ENCODE peak calls at places on chromosomes 16 and 17, in nine cellular contexts. G is sigmoid colon; O is Calu3; Y is progenitor cell of endocrine pancreas; Z is Panc1; W is endodermal cell; N is CD8-positive, alpha-beta T cell; Q is cardiac muscle cell; A is Peyer's patch. K is an unnamed sample.

GRCh38 chr16:87278191-87279093 is 38.8 kb downstream of the C16orf95 start:
- DNase-seq in W (peak; percentile 96), Z (peak; percentile 24), Y (peak; percentile 73), A (peak; percentile 30), O (peak; percentile 90), Q (peak; percentile 86), N (no peak), G (peak; percentile 85), K (peak; percentile 90)

GRCh38 chr17:1709971-1710806 is at the start of gene TLCD2:
- DNase-seq in Z (no peak), A (no peak), Q (peak; percentile 77), Y (peak; percentile 46), W (peak; percentile 92), N (no peak), G (peak; percentile 91), O (peak; percentile 75), K (peak; percentile 46)

GRCh38 chr17:31487648-31488263 is 96.3 kb downstream of the RAB11FIP4 start:
- DNase-seq in G (peak; percentile 84), Z (no peak), W (peak; percentile 99), Q (peak; percentile 94), N (peak; percentile 94), O (peak; percentile 94), Y (peak; percentile 95), A (peak; percentile 98), K (peak; percentile 63)

GRCh38 chr17:6638046-6638908 is 2.2 kb downstream of the KIAA0753 start:
- DNase-seq in Q (no peak), O (no peak), A (no peak), W (no peak), N (no peak), Y (no peak), G (no peak), Z (no peak), K (no peak)

GRCh38 chr16:56743840-56744239 is 13.9 kb downstream of the NUP93 start:
- DNase-seq in Y (no peak), O (no peak), A (no peak), Q (peak; percentile 59), G (no peak), Z (no peak), W (peak; percentile 66), N (no peak), K (peak; percentile 18)

GRCh38 chr17:17840751-17841591 is 4.2 kb upstream of the SREBF1 start:
- DNase-seq in N (no peak), W (peak; percentile 67), G (no peak), Z (no peak), Y (no peak), Q (no peak), O (no peak), A (no peak), K (peak; percentile 44)

GRCh38 chr17:29838961-29839360 is 91.1 kb downstream of the SSH2 start:
- DNase-seq in Q (peak; percentile 59), Y (no peak), G (no peak), W (peak; percentile 82), N (no peak), Z (no peak), O (peak; percentile 20), A (no peak), K (peak; percentile 53)

GRCh38 chr16:9139965-9140364 is 48.5 kb downstream of the HAPSTR1 start:
- DNase-seq in Q (no peak), Y (no peak), N (no peak), G (no peak), A (no peak), W (peak; percentile 79), Z (no peak), O (peak; percentile 39), K (no peak)

GRCh38 chr17:43219001-43219400 is 7.3 kb downstream of the TMEM106A start:
- DNase-seq in O (no peak), Q (no peak), G (no peak), N (no peak), A (no peak), Z (no peak), Y (no peak), W (no peak), K (no peak)

GRCh38 chr16:66923866-66924265 is 1.5 kb downstream of the RRAD start:
- DNase-seq in W (no peak), Q (no peak), O (no peak), Y (no peak), Z (no peak), N (no peak), A (no peak), G (no peak), K (no peak)

GRCh38 chr17:72474740-72475477 is 354.1 kb downstream of the SOX9 start:
- DNase-seq in Y (no peak), A (no peak), Z (no peak), N (no peak), O (no peak), W (no peak), Q (no peak), G (peak; percentile 5), K (no peak)

GRCh38 chr16:57128787-57129389 is 36.5 kb downstream of the CPNE2 start:
- DNase-seq in A (no peak), Q (no peak), Y (no peak), N (no peak), W (no peak), Z (no peak), G (no peak), O (no peak), K (no peak)

GRCh38 chr17:70137451-70138230 is 31.7 kb upstream of the KCNJ2 start:
- DNase-seq in O (no peak), A (no peak), G (peak; percentile 86), N (no peak), Y (no peak), Z (no peak), W (peak; percentile 60), Q (peak; percentile 11), K (no peak)

GRCh38 chr16:68188170-68188569 is 47.8 kb downstream of the ESRP2 start:
- DNase-seq in Q (no peak), A (no peak), O (no peak), G (no peak), N (no peak), W (no peak), Z (no peak), Y (no peak), K (no peak)

GRCh38 chr17:49575524-49576120 is at the start of gene NXPH3:
- DNase-seq in N (peak; percentile 31), W (peak; percentile 98), Y (peak; percentile 68), O (peak; percentile 90), Z (no peak), A (no peak), G (peak; percentile 89), Q (peak; percentile 85), K (peak; percentile 79)

GRCh38 chr17:77394540-77395295 is 253.9 kb downstream of the SEC14L1 start:
- DNase-seq in A (no peak), Z (no peak), G (no peak), W (no peak), N (no peak), Y (no peak), Q (no peak), O (peak; percentile 87), K (no peak)
- TF ChIP-seq CTCF in A (no peak), Z (no peak), G (no peak), W (no peak), N (no peak), Y (no peak), Q (no peak), O (no peak), K (no peak)

GRCh38 chr17:28494445-28495188 is 11.5 kb upstream of the FOXN1 start:
- DNase-seq in Z (peak; percentile 39), A (peak; percentile 69), Q (peak; percentile 73), N (peak; percentile 60), G (peak; percentile 75), Y (peak; percentile 72), O (peak; percentile 90), W (peak; percentile 97), K (peak; percentile 85)

GRCh38 chr17:28491860-28492259 is 14.3 kb upstream of the FOXN1 start:
- DNase-seq in W (no peak), Q (no peak), N (no peak), A (no peak), Z (no peak), G (no peak), Y (no peak), O (no peak), K (no peak)

GRCh38 chr17:28491286-28491685 is 14.9 kb upstream of the FOXN1 start:
- DNase-seq in O (no peak), Y (no peak), Z (no peak), W (no peak), N (no peak), A (no peak), Q (no peak), G (no peak), K (no peak)

GRCh38 chr17:28493467-28493866 is 12.7 kb upstream of the FOXN1 start:
- DNase-seq in N (no peak), A (no peak), Q (no peak), W (no peak), Y (no peak), O (no peak), G (no peak), Z (no peak), K (no peak)

DNA sequence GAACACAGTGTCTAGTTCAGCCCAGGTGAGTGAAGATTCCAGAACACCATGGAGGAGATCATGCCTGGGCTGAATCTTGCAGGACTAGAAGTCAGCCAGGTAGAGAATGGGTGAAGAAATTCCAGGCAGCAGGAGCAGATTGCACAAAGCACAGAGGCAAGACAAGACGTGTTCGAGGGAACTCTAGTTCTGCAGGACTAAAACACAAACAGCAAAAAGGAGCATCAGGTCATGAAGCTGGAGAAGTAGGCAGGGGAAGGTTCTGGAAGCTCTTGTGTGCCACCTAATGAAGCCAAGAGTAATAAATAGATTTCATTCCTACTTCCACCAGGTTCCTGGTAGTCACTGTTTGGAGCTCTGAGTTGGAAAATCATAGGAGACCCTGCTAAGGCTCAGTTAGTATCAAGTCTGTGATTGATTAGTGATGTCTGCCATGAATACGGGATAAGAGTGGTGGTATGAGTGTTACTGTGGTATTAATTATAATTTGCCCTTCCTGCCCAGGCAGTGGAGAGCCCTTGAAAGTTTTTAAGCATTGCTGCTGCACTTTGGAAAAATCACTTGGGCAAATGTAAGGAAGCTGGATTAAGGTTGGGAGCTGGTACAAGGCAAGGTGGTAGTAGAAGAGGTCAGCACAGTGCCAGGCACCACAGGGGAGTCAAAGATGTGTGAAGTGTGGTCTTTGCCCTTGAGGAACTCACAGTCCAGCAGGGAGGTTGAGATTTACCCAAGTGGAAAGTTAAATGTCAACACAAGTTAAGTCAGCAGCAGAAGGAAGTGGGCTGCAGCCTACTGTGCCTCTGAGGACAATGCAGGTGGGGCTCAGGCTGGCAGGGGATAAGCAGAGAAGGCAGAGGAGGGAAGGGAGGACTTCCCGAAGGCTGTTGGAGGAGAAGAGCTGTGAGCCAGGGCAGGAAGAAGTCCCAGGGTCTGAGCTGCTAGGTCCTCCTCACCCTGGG is 13.5 kb upstream of the FOXN1 start:
- DNase-seq in O (no peak), Q (no peak), Y (no peak), W (no peak), G (no peak), N (no peak), Z (no peak), A (no peak), K (no peak)
- TF ChIP-seq CTCF in O (no peak), Q (no peak), Y (no peak), W (no peak), G (no peak), N (no peak), Z (no peak), A (no peak), K (no peak)

GRCh38 chr17:73697872-73698271 is 53.6 kb upstream of the SDK2 start:
- DNase-seq in O (peak; percentile 31), Y (no peak), Q (no peak), W (peak; percentile 86), Z (no peak), N (no peak), G (no peak), A (no peak), K (no peak)
- TF ChIP-seq CTCF in O (no peak), Y (peak; percentile 29), Q (no peak), W (peak; percentile 69), Z (no peak), N (no peak), G (no peak), A (no peak), K (no peak)

GRCh38 chr17:74972107-74972972 is at the start of gene HID1:
- DNase-seq in G (no peak), N (peak; percentile 64), W (peak; percentile 98), A (peak; percentile 84), Y (peak; percentile 81), Z (no peak), Q (peak; percentile 82), O (peak; percentile 86), K (peak; percentile 89)
- TF ChIP-seq CTCF in G (no peak), N (no peak), W (no peak), A (no peak), Y (no peak), Z (no peak), Q (no peak), O (no peak), K (no peak)

K was measured in glutamatergic neuron.